ENCODE peak calls at places on chromosomes 16 and 17, in eight cellular contexts. C, S, K, R, X, D, M and A are unnamed samples.

GRCh38 chr16:51971184-51971583 is 575.8 kb downstream of the TOX3 start:
- DNase-seq in R (no peak), K (no peak), X (no peak), M (no peak), D (no peak), C (peak; percentile 38), S (no peak), A (no peak)

GRCh38 chr17:82126479-82127314 is 28.7 kb upstream of the FASN start:
- DNase-seq in R (no peak), D (no peak), S (no peak), K (peak; percentile 97), C (no peak), M (peak; percentile 84), X (no peak), A (no peak)

GRCh38 chr17:82103588-82104451 is 5.8 kb upstream of the FASN start:
- DNase-seq in S (no peak), D (no peak), R (no peak), C (peak; percentile 91), X (peak; percentile 88), K (no peak), M (no peak), A (peak; percentile 74)

GRCh38 chr16:29009050-29009837 is 24.4 kb downstream of the LAT start:
- DNase-seq in M (peak; percentile 45), C (no peak), S (no peak), K (peak; percentile 72), X (no peak), D (no peak), R (no peak), A (no peak)

GRCh38 chr17:10716218-10716617 is 13.6 kb downstream of the TMEM220 start:
- DNase-seq in X (no peak), D (no peak), C (no peak), K (no peak), M (no peak), R (no peak), S (no peak), A (no peak)

GRCh38 chr16:53740476-53740875 is 36.5 kb downstream of the FTO start:
- DNase-seq in C (no peak), D (no peak), M (no peak), R (no peak), K (no peak), X (no peak), S (no peak), A (no peak)

GRCh38 chr16:22726868-22727267 is 87.1 kb upstream of the HS3ST2 start:
- DNase-seq in S (no peak), K (no peak), M (no peak), C (no peak), R (no peak), D (no peak), X (no peak), A (no peak)

GRCh38 chr17:55783684-55784245 is 32.9 kb downstream of the PCTP start:
- DNase-seq in S (no peak), C (peak; percentile 36), M (no peak), X (peak; percentile 82), R (peak; percentile 95), D (peak; percentile 81), K (no peak), A (no peak)

GRCh38 chr16:12057276-12057675 is 80.7 kb downstream of the SNX29 start:
- DNase-seq in M (no peak), R (no peak), D (no peak), C (no peak), X (no peak), S (no peak), K (no peak), A (no peak)

GRCh38 chr16:82641336-82641984 is 14.7 kb downstream of the CDH13 start:
- DNase-seq in S (no peak), D (no peak), R (no peak), C (no peak), K (peak; percentile 26), X (no peak), M (no peak), A (no peak)

GRCh38 chr17:58224315-58224714 is 5.3 kb upstream of the MKS1 start:
- DNase-seq in S (no peak), M (no peak), R (no peak), D (no peak), K (no peak), C (no peak), X (no peak), A (no peak)

GRCh38 chr17:11296994-11297393 is 56.0 kb downstream of the SHISA6 start:
- DNase-seq in R (peak; percentile 45), X (no peak), D (no peak), K (no peak), S (no peak), M (no peak), C (no peak), A (no peak)

GRCh38 chr16:66568355-66568754 is 2.1 kb downstream of the CMTM1 start:
- DNase-seq in K (no peak), R (no peak), D (no peak), M (no peak), S (no peak), X (no peak), C (no peak), A (no peak)

GRCh38 chr16:6656760-6657159 is 675.9 kb upstream of the RBFOX1 start:
- DNase-seq in M (no peak), S (no peak), K (no peak), X (no peak), C (no peak), R (no peak), D (no peak), A (no peak)

GRCh38 chr17:66275651-66276050 is 26.8 kb upstream of the PRKCA start:
- DNase-seq in R (no peak), C (peak; percentile 84), M (no peak), S (peak; percentile 72), K (no peak), D (no peak), X (no peak), A (no peak)

GRCh38 chr16:53689636-53690035 is 14.0 kb downstream of the RPGRIP1L start:
- DNase-seq in S (no peak), D (no peak), R (no peak), M (no peak), X (no peak), C (no peak), K (no peak), A (no peak)

GRCh38 chr17:81270279-81270678 is 24.8 kb downstream of the SLC38A10 start:
- DNase-seq in X (no peak), R (no peak), C (no peak), D (no peak), S (no peak), M (no peak), K (no peak), A (no peak)

GRCh38 chr17:31095239-31096105 is 695 bp downstream of the NF1 start:
- DNase-seq in K (peak; percentile 48), R (no peak), X (no peak), M (peak; percentile 22), C (peak; percentile 43), S (peak; percentile 11), D (peak; percentile 34), A (peak; percentile 37)

GRCh38 chr17:73841431-73842060 is 197.3 kb upstream of the SDK2 start:
- DNase-seq in K (no peak), R (no peak), X (no peak), C (no peak), S (no peak), M (no peak), D (no peak), A (no peak)

GRCh38 chr16:10906914-10907756 is 30.1 kb downstream of the CIITA start:
- DNase-seq in R (no peak), X (no peak), S (no peak), K (no peak), D (peak; percentile 40), M (no peak), C (no peak), A (no peak)

GRCh38 chr16:1145383-1146100 is 7.4 kb upstream of the CACNA1H start:
- DNase-seq in X (no peak), K (no peak), S (no peak), R (no peak), D (no peak), C (no peak), M (no peak), A (no peak)
- H3K27ac ChIP-seq in X (no peak overlapping the region), K (no peak overlapping the region), S (no peak overlapping the region), R (no peak overlapping the region), D (no peak overlapping the region), C (no peak overlapping the region), M (no peak overlapping the region), A (no peak overlapping the region)

DNA sequence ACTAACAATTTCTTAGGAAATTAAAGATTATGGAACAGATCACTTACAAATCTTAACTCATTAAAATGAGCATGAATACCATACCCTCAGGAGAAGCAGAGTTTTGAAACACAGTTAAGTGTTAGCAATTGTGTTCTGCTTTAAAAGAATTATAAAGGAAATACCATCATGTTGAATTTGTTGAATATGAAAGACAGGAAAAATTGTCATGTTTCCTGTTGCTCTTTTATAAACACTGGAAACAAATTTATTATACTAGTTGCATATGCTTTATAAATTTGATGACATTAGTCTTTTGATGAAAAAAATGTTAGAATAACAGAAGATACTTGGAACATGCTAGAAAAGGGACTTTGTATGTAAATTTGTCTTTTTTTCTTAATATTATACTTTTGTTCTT is 59.7 kb downstream of the VMP1 start:
- DNase-seq in K (no peak), D (no peak), M (no peak), S (no peak), X (no peak), C (no peak), R (no peak), A (no peak)
- H3K4me3 ChIP-seq in K (no peak overlapping the region), D (no peak overlapping the region), M (no peak overlapping the region), S (no peak overlapping the region), X (no peak overlapping the region), C (no peak overlapping the region), R (no peak overlapping the region), A (no peak overlapping the region)

GRCh38 chr16:56551796-56552738 is 12.8 kb upstream of the MT4 start:
- DNase-seq in S (no peak), X (no peak), R (no peak), C (peak; percentile 80), K (no peak), D (peak; percentile 24), M (no peak), A (peak; percentile 54)
- H3K27ac ChIP-seq in S (no peak overlapping the region), X (no peak overlapping the region), R (no peak overlapping the region), C (peak overlapping the region; percentile 85), K (no peak overlapping the region), D (peak overlapping the region; percentile 10), M (no peak overlapping the region), A (peak overlapping the region; percentile 97)

GRCh38 chr17:75897076-75898019 is 597 bp upstream of the TRIM65 start:
- DNase-seq in K (no peak), C (no peak), X (no peak), M (no peak), S (no peak), R (no peak), D (no peak), A (no peak)
- H3K4me3 ChIP-seq in K (no peak overlapping the region), C (peak overlapping the region; percentile 61), X (peak overlapping the region; percentile 74), M (peak overlapping the region; percentile 73), S (peak overlapping the region; percentile 79), R (peak overlapping the region; percentile 73), D (peak overlapping the region; percentile 68), A (peak overlapping the region; percentile 85)

GRCh38 chr17:13776027-13776551 is 174.4 kb upstream of the HS3ST3A1 start:
- DNase-seq in K (no peak), M (no peak), X (no peak), R (no peak), S (no peak), D (peak; percentile 13), C (no peak), A (no peak)

GRCh38 chr17:13775450-13775849 is 173.7 kb upstream of the HS3ST3A1 start:
- DNase-seq in D (no peak), M (no peak), X (no peak), K (peak; percentile 3), R (no peak), C (no peak), S (no peak), A (no peak)

GRCh38 chr17:13777003-13777402 is 175.3 kb upstream of the HS3ST3A1 start:
- DNase-seq in K (no peak), C (no peak), M (no peak), X (no peak), D (no peak), S (no peak), R (no peak), A (no peak)
- H3K27ac ChIP-seq in K (no peak overlapping the region), C (no peak overlapping the region), M (no peak overlapping the region), X (no peak overlapping the region), D (no peak overlapping the region), S (no peak overlapping the region), R (no peak overlapping the region), A (no peak overlapping the region)